ENCODE peak calls at places on chromosome 7, in six cellular contexts. W, F, C, A, L and B are unnamed samples.

GRCh38 chr7:87146740-87147386 is 5.4 kb upstream of the DMTF1 start:
- DNase-seq in F (no peak), A (no peak), W (no peak), C (no peak), L (no peak), B (no peak)

GRCh38 chr7:85554294-85554877 is 367.5 kb upstream of the SEMA3D start:
- DNase-seq in W (peak; percentile 2), A (no peak), C (peak; percentile 63), F (no peak), L (peak; percentile 50), B (no peak)

GRCh38 chr7:87482115-87482514 is 6.6 kb upstream of the ABCB4 start:
- DNase-seq in F (no peak), C (no peak), A (no peak), L (no peak), W (no peak), B (no peak)

GRCh38 chr7:76201732-76202665 is at the start of gene SRRM3:
- DNase-seq in A (no peak), W (peak; percentile 81), L (peak; percentile 89), C (peak; percentile 49), F (peak; percentile 85), B (peak; percentile 88)

GRCh38 chr7:74371381-74372059 is 82.2 kb upstream of the GTF2IRD1 start:
- DNase-seq in A (no peak), L (peak; percentile 14), C (no peak), W (peak; percentile 51), F (no peak), B (no peak)

GRCh38 chr7:27108390-27109127 is 6.1 kb upstream of the HOXA2 start:
- DNase-seq in L (no peak), A (no peak), W (no peak), C (peak; percentile 72), F (no peak), B (no peak)

GRCh38 chr7:128014864-128015263 is 16.4 kb downstream of the LRRC4 start:
- DNase-seq in F (no peak), C (no peak), L (no peak), W (no peak), A (no peak), B (no peak)

GRCh38 chr7:120554960-120555571 is 282.1 kb downstream of the KCND2 start:
- DNase-seq in L (peak; percentile 45), W (peak; percentile 5), F (no peak), C (peak; percentile 60), A (no peak), B (no peak)

GRCh38 chr7:151705744-151706567 is 171.0 kb downstream of the PRKAG2 start:
- DNase-seq in A (no peak), L (no peak), F (no peak), W (peak; percentile 25), C (peak; percentile 60), B (peak; percentile 51)

GRCh38 chr7:106021211-106022067 is 58.4 kb downstream of the CDHR3 start:
- DNase-seq in C (no peak), F (no peak), L (no peak), W (no peak), A (no peak), B (no peak)

GRCh38 chr7:51276967-51277366 is 39.6 kb downstream of the COBL start:
- DNase-seq in A (no peak), C (no peak), F (no peak), L (no peak), W (no peak), B (peak; percentile 9)